ENCODE peak calls at places on chromosomes 12 and 14, in five cellular contexts. M, U, G, D and V are unnamed samples.
A peak's percentile ranks its signal among the peaks of the same experiment; 100 is the strongest.

GRCh38 chr12:81077686-81078441 is at the start of gene ACSS3:
- DNase-seq in U (no peak), G (peak; percentile 57), M (peak; percentile 92), D (no peak), V (peak; percentile 45)

GRCh38 chr14:88521818-88522217 is 33.0 kb downstream of the PTPN21 start:
- DNase-seq in U (no peak), G (no peak), D (peak; percentile 74), M (no peak), V (peak; percentile 38)

GRCh38 chr12:117032593-117033381 is 66.4 kb downstream of the TESC start:
- DNase-seq in D (no peak), U (no peak), M (peak; percentile 45), G (no peak), V (peak; percentile 66)

GRCh38 chr12:22321620-22322019 is 12.9 kb downstream of the ST8SIA1 start:
- DNase-seq in D (peak; percentile 7), U (no peak), M (peak; percentile 7), G (no peak), V (peak; percentile 33)

GRCh38 chr12:110122929-110123328 is 1.2 kb upstream of the IFT81 start:
- DNase-seq in M (no peak), D (no peak), G (no peak), U (no peak), V (no peak)

GRCh38 chr12:106157802-106158201 is 19.0 kb upstream of the NUAK1 start:
- DNase-seq in U (no peak), G (no peak), M (no peak), D (no peak), V (no peak)

GRCh38 chr12:52271157-52271556 is 3.3 kb upstream of the KRT86 start:
- DNase-seq in M (no peak), U (no peak), G (no peak), D (no peak), V (peak; percentile 51)

GRCh38 chr14:91985008-91985407 is 37.5 kb upstream of the FBLN5 start:
- DNase-seq in G (no peak), M (no peak), D (peak; percentile 13), U (no peak), V (peak; percentile 74)

GRCh38 chr12:56278905-56279304 is 12.2 kb downstream of the COQ10A start:
- DNase-seq in G (no peak), M (no peak), D (no peak), U (no peak), V (no peak)

GRCh38 chr12:18794000-18794399 is 56.1 kb downstream of the CAPZA3 start:
- DNase-seq in U (no peak), M (no peak), D (peak; percentile 8), G (no peak), V (peak; percentile 9)

GRCh38 chr14:52399886-52400599 is 85.9 kb downstream of the PTGER2 start:
- DNase-seq in G (peak; percentile 62), U (peak; percentile 2), D (peak; percentile 40), M (peak; percentile 27), V (peak; percentile 43)

GRCh38 chr14:61889914-61890351 is 127.7 kb downstream of the SNAPC1 start:
- DNase-seq in D (no peak), G (no peak), M (no peak), U (no peak), V (no peak)

GRCh38 chr12:31020385-31021166 is 53.1 kb upstream of the DDX11 start:
- DNase-seq in G (no peak), U (no peak), M (no peak), D (no peak), V (no peak)

GRCh38 chr12:42504049-42504448 is 85.5 kb downstream of the PRICKLE1 start:
- DNase-seq in D (no peak), G (peak; percentile 65), U (no peak), M (no peak), V (peak; percentile 57)

GRCh38 chr12:100643246-100643645 is 69.8 kb downstream of the GAS2L3 start:
- DNase-seq in U (no peak), M (no peak), D (peak; percentile 16), G (no peak), V (no peak)

GRCh38 chr12:109728921-109729836 is 15.6 kb downstream of the FAM222A start:
- DNase-seq in U (no peak), G (no peak), D (no peak), M (no peak), V (no peak)

GRCh38 chr12:6469609-6470374 is 685 bp downstream of the VAMP1 start:
- DNase-seq in D (no peak), G (no peak), U (no peak), M (peak; percentile 52), V (peak; percentile 40)

GRCh38 chr12:20421338-20421890 is 53.1 kb downstream of the PDE3A start:
- DNase-seq in U (no peak), G (peak; percentile 26), M (no peak), D (no peak), V (no peak)

GRCh38 chr12:68839183-68840147 is 31.5 kb downstream of the MDM2 start:
- DNase-seq in G (no peak), U (no peak), D (no peak), M (no peak), V (no peak)

GRCh38 chr12:101018540-101018939 is 191.5 kb downstream of the SLC5A8 start:
- DNase-seq in G (peak; percentile 77), U (peak; percentile 59), M (no peak), D (peak; percentile 89), V (peak; percentile 91)

GRCh38 chr12:81401241-81401640 is 323.4 kb downstream of the ACSS3 start:
- DNase-seq in D (no peak), U (no peak), M (no peak), G (no peak), V (no peak)

GRCh38 chr12:46771268-46771837 is 54.4 kb downstream of the SLC38A4 start:
- DNase-seq in D (no peak), G (no peak), M (no peak), U (no peak), V (peak; percentile 13)

GRCh38 chr12:64621257-64621942 is 11.1 kb downstream of the RASSF3 start:
- DNase-seq in G (peak; percentile 19), D (no peak), M (no peak), U (no peak), V (peak; percentile 43)

GRCh38 chr12:130161261-130162231 is 718 bp upstream of the FZD10 start:
- DNase-seq in M (peak; percentile 88), G (peak; percentile 71), D (no peak), U (no peak), V (peak; percentile 12)

GRCh38 chr12:119229205-119229604 is 50.5 kb downstream of the HSPB8 start:
- DNase-seq in U (no peak), M (no peak), G (no peak), D (no peak), V (no peak)

GRCh38 chr14:90400904-90401561 is 4.2 kb downstream of the CALM1 start:
- DNase-seq in G (no peak), D (no peak), U (no peak), M (no peak), V (no peak)

GRCh38 chr12:7441216-7441615 is 2.7 kb downstream of the CD163L1 start:
- DNase-seq in M (no peak), D (no peak), G (no peak), U (no peak), V (peak; percentile 5)

GRCh38 chr12:54370218-54370730 is 6.0 kb upstream of the GPR84 start:
- DNase-seq in D (peak; percentile 86), U (no peak), M (peak; percentile 92), G (peak; percentile 90), V (peak; percentile 92)

GRCh38 chr14:38065101-38065762 is 142.5 kb upstream of the SSTR1 start:
- DNase-seq in D (no peak), G (no peak), M (no peak), U (no peak), V (no peak)

GRCh38 chr14:76812422-76813383 is at the start of gene ANGEL1:
- DNase-seq in D (peak; percentile 94), G (peak; percentile 98), M (peak; percentile 93), U (peak; percentile 82), V (peak; percentile 94)

GRCh38 chr12:60992087-60992486 is 1268.1 kb upstream of the USP15 start:
- DNase-seq in G (no peak), D (no peak), U (no peak), M (no peak), V (no peak)

GRCh38 chr12:111405856-111406473 is at the start of gene SH2B3:
- DNase-seq in U (no peak), M (no peak), G (no peak), D (peak; percentile 75), V (peak; percentile 89)

GRCh38 chr12:111406474-111407370 is 999 bp downstream of the SH2B3 start:
- DNase-seq in M (peak; percentile 37), U (no peak), G (no peak), D (no peak), V (peak; percentile 23)

GRCh38 chr12:111408116-111408440 is 2.4 kb downstream of the SH2B3 start:
- DNase-seq in G (no peak), U (no peak), M (no peak), D (no peak), V (peak; percentile 24)

GRCh38 chr12:111408686-111409402 is 3.1 kb downstream of the SH2B3 start:
- DNase-seq in D (no peak), G (no peak), M (no peak), U (no peak), V (peak; percentile 28)

DNA sequence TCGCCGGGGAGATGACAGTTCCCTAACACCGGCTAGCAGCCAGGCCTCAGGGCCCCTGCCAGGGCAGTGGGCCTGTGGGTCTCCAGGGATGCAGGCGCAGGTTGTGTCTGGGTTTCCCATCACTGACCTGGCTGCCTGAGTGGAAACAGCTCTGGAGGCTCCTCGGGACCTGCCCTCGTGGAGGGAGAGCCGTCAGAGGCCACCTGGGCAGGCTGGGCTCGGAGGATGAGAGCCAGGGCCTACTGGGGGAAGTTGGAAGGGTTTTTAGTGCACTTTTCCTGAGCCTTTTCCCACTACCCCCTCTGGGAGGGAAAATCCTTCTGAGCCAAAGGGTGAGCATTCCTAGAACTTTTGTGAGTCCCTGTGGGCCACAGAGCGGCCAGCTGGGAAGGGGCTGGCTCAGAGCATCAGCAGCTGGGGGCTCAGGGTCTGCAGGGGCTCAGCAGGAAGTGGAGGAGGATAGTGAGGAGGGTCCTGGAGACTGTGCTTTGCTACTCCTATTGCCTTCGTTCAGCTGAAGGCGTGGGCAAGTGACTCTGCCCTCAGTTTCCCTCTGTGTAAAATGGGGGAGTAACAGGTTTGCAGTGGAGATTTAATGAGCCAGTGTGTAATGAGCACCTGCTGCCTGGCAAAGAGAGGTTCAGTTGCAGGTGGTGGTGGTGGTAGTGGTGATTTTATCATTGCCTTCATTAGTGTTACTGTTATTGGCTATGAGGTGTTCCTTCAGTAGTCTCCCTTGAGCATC is 1.8 kb downstream of the SH2B3 start:
- DNase-seq in M (peak; percentile 51), U (no peak), D (no peak), G (no peak), V (peak; percentile 31)
- H3K4me1 ChIP-seq in M (peaks cover 32% of the 10 kb centered on the region), U (peaks cover 29% of the 10 kb centered on the region), D (peaks cover 10% of the 10 kb centered on the region), G (peaks cover 20% of the 10 kb centered on the region), V (peaks cover 51% of the 10 kb centered on the region)

DNA sequence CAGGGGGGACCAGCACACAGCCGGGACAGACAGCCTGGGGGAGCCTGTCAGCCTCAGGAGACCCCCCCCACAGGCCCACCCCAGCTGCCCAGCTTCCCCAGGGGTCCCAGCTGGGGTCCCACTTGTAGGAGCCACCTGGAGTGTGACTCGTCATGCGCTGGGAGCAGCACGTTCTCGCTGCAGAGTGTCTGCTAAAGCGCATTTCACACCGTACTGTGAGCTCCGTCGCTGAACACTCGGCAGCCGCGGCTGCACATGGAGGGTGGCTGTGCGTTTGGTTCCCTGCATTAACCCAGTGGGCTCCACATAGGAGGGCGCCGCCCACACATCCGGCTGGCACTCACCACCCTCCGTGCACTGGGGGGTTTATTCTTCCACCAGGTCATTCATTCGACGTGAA is 56.7 kb downstream of the FBRSL1 start:
- DNase-seq in M (no peak), D (no peak), U (no peak), G (no peak), V (no peak)
- TF ChIP-seq EZH2phosphoT487 in M (no peak), D (no peak), U (no peak), G (no peak), V (no peak)

GRCh38 chr14:60653388-60653690 is 4.1 kb upstream of the SIX1 start:
- DNase-seq in U (no peak), M (peak; percentile 64), G (no peak), D (no peak), V (no peak)
- TF ChIP-seq EZH2 in U (no peak), M (no peak), G (peak; percentile 83), D (no peak), V (no peak)

GRCh38 chr12:122887817-122888212 is 8.1 kb downstream of the VPS37B start:
- DNase-seq in U (no peak), M (no peak), D (no peak), G (no peak), V (no peak)
- H3K4me1 ChIP-seq in U (peaks cover 66% of the 10 kb centered on the region), M (peaks cover 43% of the 10 kb centered on the region), D (peaks cover 86% of the 10 kb centered on the region), G (peaks cover 63% of the 10 kb centered on the region), V (peaks cover 66% of the 10 kb centered on the region)